ENCODE peak calls at places on chromosomes 16 and 17, in ten cellular contexts. O, T, E, D, J, K, X, C, F and L are unnamed samples.

GRCh38 chr16:88647178-88648070 is 3.4 kb downstream of the CYBA start:
- DNase-seq in K (no peak), X (no peak), C (no peak), F (no peak), T (no peak), D (no peak), E (no peak), J (no peak), O (no peak), L (no peak)

GRCh38 chr16:56331915-56332314 is 93.4 kb downstream of the AMFR start:
- DNase-seq in K (no peak), J (no peak), C (no peak), E (no peak), F (no peak), T (no peak), O (no peak), D (no peak), X (no peak), L (no peak)

GRCh38 chr17:79949646-79950292 is 85.9 kb downstream of the TBC1D16 start:
- DNase-seq in C (no peak), E (peak), J (peak), K (no peak), O (no peak), T (no peak), D (no peak), X (no peak), F (no peak), L (no peak)

GRCh38 chr16:68236804-68237242 is 896 bp upstream of the ESRP2 start:
- DNase-seq in K (no peak), T (no peak), J (no peak), F (no peak), C (no peak), E (no peak), O (no peak), X (no peak), D (no peak), L (no peak)

GRCh38 chr16:22633794-22634193 is 123.1 kb downstream of the NPIPB5 start:
- DNase-seq in C (no peak), J (no peak), E (no peak), F (no peak), O (no peak), D (no peak), K (no peak), X (no peak), T (no peak), L (no peak)

GRCh38 chr16:22264786-22265185 is 32.4 kb upstream of the POLR3E start:
- DNase-seq in X (no peak), K (no peak), E (no peak), O (no peak), T (no peak), J (no peak), D (no peak), F (no peak), C (no peak), L (no peak)

GRCh38 chr17:15468142-15468541 is 721 bp upstream of the CDRT4 start:
- DNase-seq in K (no peak), D (no peak), X (no peak), F (no peak), E (no peak), J (no peak), C (no peak), O (no peak), T (no peak), L (no peak)

GRCh38 chr16:54140057-54140787 is 146.4 kb downstream of the IRX3 start:
- DNase-seq in E (no peak), O (peak), F (peak), K (peak), T (peak), J (no peak), C (peak), D (no peak), X (no peak), L (no peak)

GRCh38 chr17:42182927-42183734 is 2.1 kb downstream of the HCRT start:
- DNase-seq in O (peak), K (peak), E (no peak), F (peak), J (no peak), C (peak), T (peak), D (no peak), X (no peak), L (no peak)

GRCh38 chr17:78367193-78367592 is 7.3 kb upstream of the SOCS3 start:
- DNase-seq in C (no peak), F (no peak), T (no peak), K (no peak), X (no peak), J (no peak), O (no peak), D (no peak), E (no peak), L (no peak)

GRCh38 chr17:40309938-40310510 is 1.0 kb downstream of the RARA start:
- DNase-seq in D (no peak), X (no peak), O (no peak), T (no peak), C (no peak), E (no peak), J (no peak), F (no peak), K (no peak), L (no peak)

GRCh38 chr17:51813166-51813783 is 345.2 kb downstream of the CA10 start:
- DNase-seq in C (no peak), J (no peak), D (no peak), F (no peak), O (no peak), K (no peak), T (no peak), E (no peak), X (no peak), L (no peak)

GRCh38 chr16:65624246-65624645 is 502.4 kb upstream of the CDH11 start:
- DNase-seq in C (no peak), O (no peak), X (no peak), F (no peak), T (no peak), E (no peak), D (no peak), K (no peak), J (no peak), L (no peak)

GRCh38 chr16:89019511-89019910 is 42.5 kb upstream of the CBFA2T3 start:
- DNase-seq in E (no peak), K (no peak), D (no peak), J (no peak), O (no peak), F (no peak), T (no peak), C (no peak), X (no peak), L (no peak)

GRCh38 chr16:55971447-55971846 is 96.3 kb upstream of the CES5A start:
- DNase-seq in E (no peak), J (no peak), X (no peak), F (no peak), C (no peak), O (no peak), D (no peak), K (no peak), T (no peak), L (no peak)

GRCh38 chr17:31524926-31525800 is 133.7 kb downstream of the RAB11FIP4 start:
- DNase-seq in F (peak), D (peak), O (peak), E (peak), C (peak), T (peak), X (peak), K (peak), J (peak), L (peak)

GRCh38 chr17:65553009-65553645 is 8.3 kb downstream of the AXIN2 start:
- DNase-seq in T (peak), O (peak), F (peak), E (no peak), X (no peak), C (peak), D (no peak), J (no peak), K (peak), L (no peak)

GRCh38 chr17:31558748-31559646 is 167.5 kb downstream of the RAB11FIP4 start:
- DNase-seq in K (peak), J (peak), D (peak), C (peak), F (peak), E (peak), X (no peak), T (peak), O (peak), L (peak)

GRCh38 chr17:72397223-72397667 is 276.4 kb downstream of the SOX9 start:
- DNase-seq in D (no peak), T (no peak), C (no peak), E (no peak), F (no peak), X (no peak), J (no peak), O (no peak), K (no peak), L (no peak)

GRCh38 chr16:80938928-80939260 is 67.8 kb downstream of the CMC2 start:
- DNase-seq in O (no peak), X (no peak), E (no peak), D (no peak), C (no peak), J (no peak), T (no peak), K (no peak), F (no peak), L (no peak)

GRCh38 chr16:47848481-47849109 is 307.2 kb downstream of the ABCC12 start:
- DNase-seq in J (no peak), C (peak), O (peak), T (peak), X (no peak), E (peak), K (peak), D (no peak), F (no peak), L (no peak)

GRCh38 chr17:10429416-10430045 is 7.8 kb upstream of the MYH8 start:
- DNase-seq in C (no peak), O (peak), J (no peak), F (no peak), X (no peak), D (no peak), K (no peak), T (peak), E (no peak), L (no peak)

GRCh38 chr17:2889256-2889655 is 93.0 kb downstream of the RAP1GAP2 start:
- DNase-seq in D (no peak), K (no peak), T (no peak), E (no peak), C (no peak), J (peak), X (no peak), F (no peak), O (no peak), L (no peak)

GRCh38 chr17:72514888-72515287 is 394.1 kb downstream of the SOX9 start:
- DNase-seq in E (no peak), T (peak), X (no peak), D (no peak), F (peak), J (no peak), C (peak), O (peak), K (peak), L (peak)

GRCh38 chr17:29590261-29590978 is 972 bp upstream of the GIT1 start:
- DNase-seq in X (no peak), F (peak), J (no peak), E (no peak), T (peak), D (no peak), K (no peak), C (peak), O (peak), L (peak)

GRCh38 chr17:29862127-29862526 is 67.9 kb downstream of the SSH2 start:
- DNase-seq in K (no peak), O (no peak), J (no peak), E (no peak), C (no peak), D (no peak), F (no peak), T (no peak), X (no peak), L (no peak)

GRCh38 chr16:4915226-4915761 is 21.7 kb downstream of the PPL start:
- DNase-seq in O (peak), T (peak), J (no peak), D (no peak), E (no peak), X (no peak), K (peak), C (peak), F (peak), L (no peak)

GRCh38 chr16:53504161-53504663 is 1.2 kb upstream of the AKTIP start:
- DNase-seq in D (no peak), F (peak), C (peak), E (no peak), X (no peak), J (no peak), O (peak), T (peak), K (peak), L (peak)

GRCh38 chr16:88940196-88941050 is 36.6 kb downstream of the CBFA2T3 start:
- DNase-seq in E (no peak), T (no peak), K (no peak), O (no peak), X (no peak), C (no peak), J (peak), F (no peak), D (no peak), L (peak)